ENCODE peak calls at places on chromosome 5, in four cellular contexts. L, V, U and I are unnamed samples.
A peak's percentile ranks its signal among the peaks of the same experiment; 100 is the strongest.

GRCh38 chr5:157215143-157215825 is 34.6 kb downstream of the ITK start:
- DNase-seq in L (no peak), V (no peak), U (no peak), I (no peak)

GRCh38 chr5:177085985-177086917 is at the start of gene FGFR4:
- DNase-seq in L (peak; percentile 67), V (peak; percentile 25), U (peak; percentile 79), I (peak; percentile 58)

GRCh38 chr5:172716796-172717313 is 54.1 kb downstream of the DUSP1 start:
- DNase-seq in L (peak; percentile 70), V (peak; percentile 84), U (peak; percentile 75), I (peak; percentile 80)

GRCh38 chr5:151691706-151692105 is 5.0 kb upstream of the SPARC start:
- DNase-seq in L (no peak), V (no peak), U (no peak), I (no peak)

GRCh38 chr5:66425842-66426241 is 170.4 kb upstream of the MAST4 start:
- DNase-seq in L (no peak), V (no peak), U (no peak), I (no peak)

GRCh38 chr5:77355751-77356150 is 136.4 kb downstream of the WDR41 start:
- DNase-seq in L (no peak), V (no peak), U (no peak), I (no peak)

GRCh38 chr5:59810041-59810440 is 83.5 kb downstream of the PDE4D start:
- DNase-seq in L (peak; percentile 57), V (peak; percentile 76), U (peak; percentile 70), I (peak; percentile 77)

GRCh38 chr5:157137691-157138090 is 5.0 kb downstream of the MED7 start:
- DNase-seq in L (no peak), V (no peak), U (no peak), I (no peak)

GRCh38 chr5:78640622-78641021 is 8.0 kb downstream of the LHFPL2 start:
- DNase-seq in L (no peak), V (no peak), U (peak; percentile 55), I (no peak)

GRCh38 chr5:106545325-106545724 is 1125.4 kb downstream of the EFNA5 start:
- DNase-seq in L (no peak), V (no peak), U (no peak), I (no peak)

GRCh38 chr5:119338326-119338957 is 17.4 kb upstream of the TNFAIP8 start:
- DNase-seq in L (no peak), V (no peak), U (no peak), I (no peak)

GRCh38 chr5:90685425-90686022 is 126.9 kb downstream of the ADGRV1 start:
- DNase-seq in L (no peak), V (no peak), U (no peak), I (no peak)

GRCh38 chr5:135930029-135930948 is 24.5 kb downstream of the LECT2 start:
- DNase-seq in L (no peak), V (no peak), U (peak; percentile 35), I (peak; percentile 7)

GRCh38 chr5:56601641-56602071 is 213.7 kb upstream of the MAP3K1 start:
- DNase-seq in L (no peak), V (no peak), U (no peak), I (no peak)

GRCh38 chr5:158382473-158382872 is 523.5 kb upstream of the CLINT1 start:
- DNase-seq in L (peak; percentile 84), V (peak; percentile 72), U (peak; percentile 59), I (peak; percentile 62)

GRCh38 chr5:113040672-113041071 is 64.1 kb downstream of the DCP2 start:
- DNase-seq in L (no peak), V (no peak), U (no peak), I (no peak)

GRCh38 chr5:58871648-58872242 is 288.9 kb downstream of the RAB3C start:
- DNase-seq in L (peak; percentile 18), V (peak; percentile 41), U (peak; percentile 44), I (no peak)

GRCh38 chr5:54792611-54793404 is 192.6 kb downstream of the ESM1 start:
- DNase-seq in L (no peak), V (no peak), U (no peak), I (no peak)

GRCh38 chr5:146007973-146008372 is 71.6 kb downstream of the SH3RF2 start:
- DNase-seq in L (no peak), V (no peak), U (no peak), I (peak; percentile 9)

GRCh38 chr5:98999631-99000030 is 70.8 kb upstream of the CHD1 start:
- DNase-seq in L (no peak), V (no peak), U (no peak), I (no peak)

GRCh38 chr5:128551476-128551875 is 13.4 kb upstream of the FBN2 start:
- DNase-seq in L (no peak), V (no peak), U (no peak), I (no peak)

DNA sequence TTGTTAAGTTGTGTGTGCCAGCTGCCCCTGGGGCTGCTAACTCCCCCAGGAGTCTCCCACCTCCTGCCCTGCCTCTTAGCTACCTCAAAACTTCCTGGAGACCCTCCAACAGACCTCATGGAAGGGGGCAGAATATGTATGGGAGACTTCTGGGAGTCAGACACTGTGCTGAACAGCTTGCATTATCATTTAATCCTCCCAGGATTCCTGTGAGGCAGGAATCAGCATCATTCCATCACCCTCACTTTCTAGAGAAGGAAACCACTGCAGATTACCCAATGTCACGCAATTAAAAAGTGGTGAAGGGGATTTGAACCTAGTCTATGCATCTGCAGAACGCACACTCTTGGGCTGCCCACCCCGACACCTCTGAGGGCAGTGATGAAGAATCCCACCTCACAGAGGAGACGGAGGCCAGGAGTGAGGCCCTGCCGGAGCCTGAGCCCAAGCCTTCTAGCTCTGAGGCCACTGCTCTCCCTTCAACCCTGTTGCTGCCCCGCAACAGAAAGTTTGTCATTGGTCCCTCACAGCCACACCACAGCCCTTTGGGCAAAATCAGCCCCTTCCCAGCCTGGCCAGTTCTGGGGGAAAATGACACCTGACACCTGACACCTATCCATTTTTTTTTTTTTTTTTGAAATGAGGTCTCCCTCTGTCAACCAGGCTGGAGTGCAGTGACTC is 30.3 kb upstream of the IL17B start:
- DNase-seq in L (no peak), V (no peak), U (no peak), I (no peak)
- TF ChIP-seq POLR2A in L (no peak), V (no peak), U (no peak), I (no peak)

GRCh38 chr5:138565100-138565821 is 9.9 kb downstream of the HSPA9 start:
- DNase-seq in L (no peak), V (no peak), U (no peak), I (no peak)
- H3K9me3 ChIP-seq in L (no peaks in the 10 kb centered on the region), V (no peaks in the 10 kb centered on the region), U (no peaks in the 10 kb centered on the region), I (no peaks in the 10 kb centered on the region)

GRCh38 chr5:134436523-134437339 is 25.1 kb upstream of the CDKN2AIPNL start:
- DNase-seq in L (peak; percentile 51), V (peak; percentile 24), U (peak; percentile 41), I (peak; percentile 90)
- TF ChIP-seq POLR2A in L (no peak), V (no peak), U (no peak), I (peak; percentile 32)

GRCh38 chr5:1430121-1430795 is 15.0 kb downstream of the SLC6A3 start:
- DNase-seq in L (peak; percentile 7), V (no peak), U (no peak), I (no peak)

GRCh38 chr5:1429066-1429465 is 16.2 kb downstream of the SLC6A3 start:
- DNase-seq in L (peak; percentile 2), V (no peak), U (no peak), I (no peak)

GRCh38 chr5:1431021-1431811 is 14.0 kb downstream of the SLC6A3 start:
- DNase-seq in L (peak; percentile 11), V (no peak), U (no peak), I (no peak)

GRCh38 chr5:1428107-1428506 is 17.1 kb downstream of the SLC6A3 start:
- DNase-seq in L (no peak), V (no peak), U (no peak), I (no peak)

GRCh38 chr5:1429501-1429900 is 15.7 kb downstream of the SLC6A3 start:
- DNase-seq in L (peak; percentile 8), V (no peak), U (no peak), I (no peak)
- H3K9me3 ChIP-seq in L (no peaks in the 10 kb centered on the region), V (peaks cover 17% of the 10 kb centered on the region), U (peaks cover 37% of the 10 kb centered on the region), I (no peaks in the 10 kb centered on the region)

GRCh38 chr5:139797335-139797734 is 1.7 kb downstream of the PSD2 start:
- DNase-seq in L (no peak), V (no peak), U (no peak), I (no peak)

GRCh38 chr5:139796061-139796806 is 626 bp downstream of the PSD2 start:
- DNase-seq in L (no peak), V (no peak), U (no peak), I (no peak)

GRCh38 chr5:139799359-139799758 is 3.8 kb downstream of the PSD2 start:
- DNase-seq in L (no peak), V (no peak), U (no peak), I (peak; percentile 87)

GRCh38 chr5:139797856-139798510 is 2.4 kb downstream of the PSD2 start:
- DNase-seq in L (no peak), V (no peak), U (no peak), I (no peak)

DNA sequence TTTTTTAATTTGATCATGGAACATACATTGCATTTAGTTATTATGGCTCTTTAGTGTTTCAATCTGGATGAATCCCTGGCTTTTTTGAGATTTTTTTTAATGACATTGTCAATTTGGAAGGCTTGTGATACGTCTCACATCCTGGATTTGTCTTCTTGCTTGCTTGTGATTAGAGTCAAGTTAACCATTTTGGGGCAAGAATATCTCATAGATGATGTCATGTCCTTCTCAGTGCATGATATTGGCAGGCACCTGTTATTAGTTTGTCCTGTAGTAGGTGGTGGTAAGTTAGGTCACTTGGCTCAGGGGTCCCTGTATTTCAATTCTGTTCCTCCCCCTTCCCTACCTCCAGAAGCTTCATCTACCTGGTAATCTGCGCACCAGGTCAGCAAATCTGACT is 3.3 kb downstream of the PSD2 start:
- DNase-seq in L (no peak), V (no peak), U (no peak), I (no peak)
- TF ChIP-seq POLR2A in L (no peak), V (no peak), U (no peak), I (no peak)

GRCh38 chr5:131328536-131329186 is 64.8 kb downstream of the CDC42SE2 start:
- DNase-seq in L (no peak), V (no peak), U (peak; percentile 64), I (no peak)
- H3K9me3 ChIP-seq in L (no peaks in the 10 kb centered on the region), V (no peaks in the 10 kb centered on the region), U (no peaks in the 10 kb centered on the region), I (no peaks in the 10 kb centered on the region)

GRCh38 chr5:10283927-10284635 is 23.6 kb downstream of the CMBL start:
- DNase-seq in L (peak; percentile 76), V (peak; percentile 88), U (peak; percentile 85), I (peak; percentile 95)
- TF ChIP-seq POLR2A in L (no peak), V (no peak), U (no peak), I (no peak)

GRCh38 chr5:9108156-9108555 is 437.7 kb downstream of the SEMA5A start:
- DNase-seq in L (no peak), V (no peak), U (no peak), I (no peak)
- H3K9me3 ChIP-seq in L (no peaks in the 10 kb centered on the region), V (no peaks in the 10 kb centered on the region), U (no peaks in the 10 kb centered on the region), I (no peaks in the 10 kb centered on the region)